ENCODE peak calls at places on chromosome 12, in seven cellular contexts. One of them, this sample, is unnamed.

GRCh38 chr12:53695148-53696138 is 19.6 kb upstream of the ATP5MC2 start:
- DNase-seq in cardiac muscle cell: peak; percentile 38
- DNase-seq in astrocyte: peak; percentile 32
- DNase-seq in left ventricle myocardium inferior: no peak
- DNase-seq in HAP-1: peak; percentile 38
- DNase-seq in A549: peak; percentile 55
- DNase-seq in aorta: no peak
- DNase-seq in this sample: no peak

GRCh38 chr12:18696971-18697602 is 40.7 kb downstream of the PLCZ1 start:
- DNase-seq in left ventricle myocardium inferior: no peak
- DNase-seq in A549: no peak
- DNase-seq in cardiac muscle cell: no peak
- DNase-seq in aorta: no peak
- DNase-seq in astrocyte: peak; percentile 68
- DNase-seq in HAP-1: no peak
- DNase-seq in this sample: no peak

GRCh38 chr12:3199551-3200031 is 122.4 kb downstream of the TSPAN9 start:
- DNase-seq in left ventricle myocardium inferior: no peak
- DNase-seq in A549: no peak
- DNase-seq in astrocyte: peak; percentile 36
- DNase-seq in HAP-1: no peak
- DNase-seq in aorta: no peak
- DNase-seq in cardiac muscle cell: peak; percentile 82
- DNase-seq in this sample: no peak

GRCh38 chr12:123131879-123132402 is 18.9 kb downstream of the PITPNM2 start:
- DNase-seq in left ventricle myocardium inferior: no peak
- DNase-seq in A549: no peak
- DNase-seq in aorta: no peak
- DNase-seq in cardiac muscle cell: no peak
- DNase-seq in HAP-1: no peak
- DNase-seq in astrocyte: no peak
- DNase-seq in this sample: peak; percentile 13

GRCh38 chr12:30019386-30020140 is 235.8 kb upstream of the TMTC1 start:
- DNase-seq in aorta: no peak
- DNase-seq in cardiac muscle cell: no peak
- DNase-seq in HAP-1: no peak
- DNase-seq in A549: no peak
- DNase-seq in left ventricle myocardium inferior: no peak
- DNase-seq in astrocyte: peak; percentile 55
- DNase-seq in this sample: no peak

GRCh38 chr12:128190614-128191013 is 76.4 kb upstream of the TMEM132C start:
- DNase-seq in astrocyte: no peak
- DNase-seq in HAP-1: no peak
- DNase-seq in A549: no peak
- DNase-seq in aorta: no peak
- DNase-seq in left ventricle myocardium inferior: no peak
- DNase-seq in cardiac muscle cell: peak; percentile 65
- DNase-seq in this sample: no peak

GRCh38 chr12:69972136-69972535 is 147.1 kb downstream of the MYRFL start:
- DNase-seq in left ventricle myocardium inferior: no peak
- DNase-seq in astrocyte: no peak
- DNase-seq in A549: no peak
- DNase-seq in HAP-1: no peak
- DNase-seq in cardiac muscle cell: no peak
- DNase-seq in aorta: no peak
- DNase-seq in this sample: no peak

GRCh38 chr12:47741340-47741703 is 16.0 kb upstream of the ENDOU start:
- DNase-seq in left ventricle myocardium inferior: peak; percentile 88
- DNase-seq in astrocyte: no peak
- DNase-seq in HAP-1: no peak
- DNase-seq in cardiac muscle cell: peak; percentile 68
- DNase-seq in aorta: peak; percentile 93
- DNase-seq in A549: no peak
- DNase-seq in this sample: peak; percentile 68

GRCh38 chr12:47757360-47757839 is 1.3 kb downstream of the RAPGEF3 start:
- DNase-seq in astrocyte: no peak
- DNase-seq in HAP-1: no peak
- DNase-seq in aorta: no peak
- DNase-seq in A549: no peak
- DNase-seq in left ventricle myocardium inferior: no peak
- DNase-seq in cardiac muscle cell: no peak
- DNase-seq in this sample: no peak

GRCh38 chr12:55931780-55932545 is 1.0 kb downstream of the DGKA start:
- DNase-seq in aorta: peak; percentile 76
- DNase-seq in cardiac muscle cell: peak; percentile 80
- DNase-seq in astrocyte: peak; percentile 12
- DNase-seq in A549: peak; percentile 44
- DNase-seq in HAP-1: peak; percentile 49
- DNase-seq in left ventricle myocardium inferior: peak; percentile 68
- DNase-seq in this sample: no peak

GRCh38 chr12:72272731-72273498 is 745 bp downstream of the TRHDE start:
- DNase-seq in A549: no peak
- DNase-seq in aorta: peak; percentile 40
- DNase-seq in left ventricle myocardium inferior: no peak
- DNase-seq in HAP-1: peak; percentile 34
- DNase-seq in cardiac muscle cell: peak; percentile 27
- DNase-seq in astrocyte: peak; percentile 65
- DNase-seq in this sample: no peak

GRCh38 chr12:124592481-124593160 is 25.2 kb upstream of the NCOR2 start:
- DNase-seq in aorta: peak; percentile 73
- DNase-seq in cardiac muscle cell: no peak
- DNase-seq in HAP-1: no peak
- DNase-seq in astrocyte: no peak
- DNase-seq in A549: no peak
- DNase-seq in left ventricle myocardium inferior: no peak
- DNase-seq in this sample: no peak

GRCh38 chr12:115623764-115624334 is 653.6 kb downstream of the MED13L start:
- DNase-seq in HAP-1: no peak
- DNase-seq in astrocyte: no peak
- DNase-seq in cardiac muscle cell: no peak
- DNase-seq in left ventricle myocardium inferior: peak; percentile 73
- DNase-seq in A549: no peak
- DNase-seq in aorta: no peak
- DNase-seq in this sample: no peak

GRCh38 chr12:27566159-27566558 is 42.2 kb downstream of the PPFIBP1 start:
- DNase-seq in astrocyte: no peak
- DNase-seq in HAP-1: no peak
- DNase-seq in A549: no peak
- DNase-seq in left ventricle myocardium inferior: no peak
- DNase-seq in aorta: no peak
- DNase-seq in cardiac muscle cell: no peak
- DNase-seq in this sample: no peak

GRCh38 chr12:11577658-11578260 is 71.7 kb upstream of the ETV6 start:
- DNase-seq in astrocyte: peak; percentile 31
- DNase-seq in aorta: no peak
- DNase-seq in left ventricle myocardium inferior: no peak
- DNase-seq in A549: no peak
- DNase-seq in HAP-1: no peak
- DNase-seq in cardiac muscle cell: no peak
- DNase-seq in this sample: no peak

GRCh38 chr12:30457621-30458289 is 237.9 kb downstream of the IPO8 start:
- DNase-seq in left ventricle myocardium inferior: no peak
- DNase-seq in HAP-1: peak; percentile 59
- DNase-seq in cardiac muscle cell: peak; percentile 39
- DNase-seq in aorta: no peak
- DNase-seq in astrocyte: peak; percentile 67
- DNase-seq in A549: no peak
- DNase-seq in this sample: no peak

GRCh38 chr12:87813476-87814234 is 215.5 kb downstream of the C12orf50 start:
- DNase-seq in left ventricle myocardium inferior: no peak
- DNase-seq in HAP-1: no peak
- DNase-seq in A549: peak; percentile 38
- DNase-seq in cardiac muscle cell: no peak
- DNase-seq in aorta: no peak
- DNase-seq in astrocyte: peak; percentile 91
- DNase-seq in this sample: no peak

GRCh38 chr12:64673490-64674169 is 63.3 kb downstream of the RASSF3 start:
- DNase-seq in HAP-1: no peak
- DNase-seq in cardiac muscle cell: no peak
- DNase-seq in A549: no peak
- DNase-seq in aorta: no peak
- DNase-seq in left ventricle myocardium inferior: no peak
- DNase-seq in astrocyte: peak; percentile 70
- DNase-seq in this sample: no peak

GRCh38 chr12:49342914-49343731 is 3.6 kb upstream of the DNAJC22 start:
- DNase-seq in HAP-1: no peak
- DNase-seq in cardiac muscle cell: no peak
- DNase-seq in A549: no peak
- DNase-seq in astrocyte: no peak
- DNase-seq in aorta: peak; percentile 62
- DNase-seq in left ventricle myocardium inferior: no peak
- DNase-seq in this sample: no peak

GRCh38 chr12:121975029-121975428 is 46.7 kb upstream of the BCL7A start:
- DNase-seq in astrocyte: no peak
- DNase-seq in HAP-1: no peak
- DNase-seq in A549: no peak
- DNase-seq in aorta: no peak
- DNase-seq in cardiac muscle cell: no peak
- DNase-seq in left ventricle myocardium inferior: no peak
- DNase-seq in this sample: no peak

GRCh38 chr12:50784501-50784900 is 20.6 kb downstream of the ATF1 start:
- DNase-seq in left ventricle myocardium inferior: no peak
- DNase-seq in aorta: no peak
- DNase-seq in HAP-1: no peak
- DNase-seq in cardiac muscle cell: no peak
- DNase-seq in A549: no peak
- DNase-seq in astrocyte: no peak
- DNase-seq in this sample: no peak

GRCh38 chr12:112124918-112125249 is 476 bp upstream of the TRAFD1 start:
- DNase-seq in A549: no peak
- DNase-seq in cardiac muscle cell: no peak
- DNase-seq in aorta: no peak
- DNase-seq in HAP-1: no peak
- DNase-seq in astrocyte: no peak
- DNase-seq in left ventricle myocardium inferior: no peak
- DNase-seq in this sample: no peak

GRCh38 chr12:109764123-109764522 is 50.5 kb downstream of the FAM222A start:
- DNase-seq in HAP-1: no peak
- DNase-seq in A549: no peak
- DNase-seq in aorta: peak; percentile 12
- DNase-seq in cardiac muscle cell: no peak
- DNase-seq in left ventricle myocardium inferior: no peak
- DNase-seq in astrocyte: no peak
- DNase-seq in this sample: no peak

GRCh38 chr12:69066420-69067373 is 133.7 kb upstream of the CPM start:
- DNase-seq in HAP-1: no peak
- DNase-seq in A549: no peak
- DNase-seq in left ventricle myocardium inferior: no peak
- DNase-seq in cardiac muscle cell: peak; percentile 63
- DNase-seq in aorta: no peak
- DNase-seq in astrocyte: no peak
- DNase-seq in this sample: no peak

GRCh38 chr12:96442906-96443305 is 42.7 kb upstream of the CDK17 start:
- DNase-seq in astrocyte: no peak
- DNase-seq in left ventricle myocardium inferior: no peak
- DNase-seq in A549: no peak
- DNase-seq in cardiac muscle cell: no peak
- DNase-seq in aorta: no peak
- DNase-seq in HAP-1: no peak
- DNase-seq in this sample: no peak

GRCh38 chr12:38099686-38100085 is 216.9 kb upstream of the ALG10B start:
- DNase-seq in cardiac muscle cell: no peak
- DNase-seq in HAP-1: no peak
- DNase-seq in astrocyte: no peak
- DNase-seq in aorta: no peak
- DNase-seq in A549: no peak
- DNase-seq in left ventricle myocardium inferior: no peak
- DNase-seq in this sample: no peak

GRCh38 chr12:38101753-38102152 is 214.8 kb upstream of the ALG10B start:
- DNase-seq in left ventricle myocardium inferior: no peak
- DNase-seq in A549: no peak
- DNase-seq in HAP-1: no peak
- DNase-seq in astrocyte: no peak
- DNase-seq in aorta: no peak
- DNase-seq in cardiac muscle cell: no peak
- DNase-seq in this sample: no peak

GRCh38 chr12:38102197-38102596 is 214.4 kb upstream of the ALG10B start:
- DNase-seq in cardiac muscle cell: no peak
- DNase-seq in aorta: no peak
- DNase-seq in HAP-1: no peak
- DNase-seq in left ventricle myocardium inferior: no peak
- DNase-seq in A549: no peak
- DNase-seq in astrocyte: no peak
- DNase-seq in this sample: no peak
- H3K9me3 ChIP-seq in cardiac muscle cell: no peaks in the 10 kb centered on the region
- H3K9me3 ChIP-seq in aorta: no peaks in the 10 kb centered on the region
- H3K9me3 ChIP-seq in HAP-1: no peaks in the 10 kb centered on the region
- H3K9me3 ChIP-seq in left ventricle myocardium inferior: peaks cover 29% of the 10 kb centered on the region
- H3K9me3 ChIP-seq in A549: no peaks in the 10 kb centered on the region
- H3K9me3 ChIP-seq in astrocyte: peaks cover 2% of the 10 kb centered on the region
- H3K9me3 ChIP-seq in this sample: no peaks in the 10 kb centered on the region

GRCh38 chr12:104356231-104357115 is 52.9 kb downstream of the EID3 start:
- DNase-seq in aorta: no peak
- DNase-seq in left ventricle myocardium inferior: no peak
- DNase-seq in astrocyte: no peak
- DNase-seq in A549: no peak
- DNase-seq in HAP-1: no peak
- DNase-seq in cardiac muscle cell: peak; percentile 12
- DNase-seq in this sample: no peak
- H3K9me3 ChIP-seq in aorta: no peaks in the 10 kb centered on the region
- H3K9me3 ChIP-seq in left ventricle myocardium inferior: peaks cover 10% of the 10 kb centered on the region
- H3K9me3 ChIP-seq in astrocyte: no peaks in the 10 kb centered on the region
- H3K9me3 ChIP-seq in A549: peaks cover 19% of the 10 kb centered on the region
- H3K9me3 ChIP-seq in HAP-1: no peaks in the 10 kb centered on the region
- H3K9me3 ChIP-seq in cardiac muscle cell: no peaks in the 10 kb centered on the region
- H3K9me3 ChIP-seq in this sample: no peaks in the 10 kb centered on the region

DNA sequence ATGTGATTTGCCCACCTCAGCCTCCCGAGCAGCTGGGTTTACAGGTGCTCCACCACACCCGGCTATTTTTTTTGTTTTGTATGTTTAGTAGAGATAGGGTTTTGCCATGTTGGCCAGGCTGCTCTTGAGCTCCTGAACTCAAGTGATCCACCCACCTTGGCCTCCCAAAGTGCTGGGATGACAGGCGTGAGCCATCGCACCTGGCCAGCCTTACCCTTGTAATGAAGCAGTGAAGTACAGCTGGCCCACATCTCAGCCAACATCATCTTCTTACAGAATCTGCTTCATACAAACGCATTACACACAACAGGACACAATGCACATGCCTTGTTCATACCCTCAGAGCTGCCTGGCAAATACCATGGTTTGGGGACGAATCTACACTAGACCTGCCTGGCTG is 31.3 kb upstream of the CHFR start:
- DNase-seq in cardiac muscle cell: no peak
- DNase-seq in A549: no peak
- DNase-seq in aorta: no peak
- DNase-seq in astrocyte: no peak
- DNase-seq in HAP-1: no peak
- DNase-seq in left ventricle myocardium inferior: no peak
- DNase-seq in this sample: no peak
- H3K9me3 ChIP-seq in cardiac muscle cell: peaks cover 21% of the 10 kb centered on the region
- H3K9me3 ChIP-seq in A549: peaks cover 94% of the 10 kb centered on the region
- H3K9me3 ChIP-seq in aorta: peaks cover 14% of the 10 kb centered on the region
- H3K9me3 ChIP-seq in astrocyte: peaks cover 34% of the 10 kb centered on the region
- H3K9me3 ChIP-seq in HAP-1: peaks cover 8% of the 10 kb centered on the region
- H3K9me3 ChIP-seq in left ventricle myocardium inferior: peaks cover 100% of the 10 kb centered on the region
- H3K9me3 ChIP-seq in this sample: peaks cover 17% of the 10 kb centered on the region

DNA sequence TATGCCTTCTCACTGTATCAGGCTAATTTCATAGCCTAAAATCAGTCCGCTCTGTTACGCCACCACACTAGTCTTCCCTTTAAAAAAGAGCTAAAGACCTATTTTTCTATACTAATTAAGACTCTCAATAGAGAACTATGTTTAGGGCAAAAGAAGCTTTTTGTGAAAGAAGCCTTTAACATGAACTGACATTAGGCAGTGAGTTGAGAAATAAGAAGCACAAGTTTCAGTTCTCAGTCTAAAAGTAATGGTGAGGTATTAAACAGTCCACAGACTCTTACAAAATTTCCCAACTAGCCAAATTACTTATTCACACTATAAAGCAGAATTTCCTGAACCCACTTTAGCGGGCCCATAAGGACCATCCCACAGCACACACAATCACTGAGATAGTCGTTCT is 93.7 kb downstream of the SOX5 start:
- DNase-seq in left ventricle myocardium inferior: no peak
- DNase-seq in A549: no peak
- DNase-seq in HAP-1: no peak
- DNase-seq in astrocyte: no peak
- DNase-seq in aorta: no peak
- DNase-seq in cardiac muscle cell: no peak
- DNase-seq in this sample: no peak
- H3K9me3 ChIP-seq in left ventricle myocardium inferior: peaks cover 20% of the 10 kb centered on the region
- H3K9me3 ChIP-seq in A549: no peaks in the 10 kb centered on the region
- H3K9me3 ChIP-seq in HAP-1: no peaks in the 10 kb centered on the region
- H3K9me3 ChIP-seq in astrocyte: no peaks in the 10 kb centered on the region
- H3K9me3 ChIP-seq in aorta: peaks cover 2% of the 10 kb centered on the region
- H3K9me3 ChIP-seq in cardiac muscle cell: no peaks in the 10 kb centered on the region
- H3K9me3 ChIP-seq in this sample: no peaks in the 10 kb centered on the region

This sample was measured in T-helper 17 cell.